ENCODE peak calls at places on chromosome 12, in four cellular contexts. W is ovary, R is dorsolateral prefrontal cortex, N is H7. V is an unnamed sample.
A peak's percentile ranks its signal among the peaks of the same experiment; 100 is the strongest.

GRCh38 chr12:2879853-2880252 is 2.8 kb downstream of the RHNO1 start:
- DNase-seq in R (no peak), N (no peak), W (no peak), V (no peak)

GRCh38 chr12:109711596-109712461 is 1.8 kb upstream of the FAM222A start:
- DNase-seq in W (peak; percentile 51), R (no peak), N (peak; percentile 81), V (no peak)

GRCh38 chr12:51891843-51892242 is 3.9 kb downstream of the ANKRD33 start:
- DNase-seq in W (no peak), R (no peak), N (peak; percentile 50), V (no peak)

GRCh38 chr12:3672113-3672509 is 80.8 kb downstream of the CRACR2A start:
- DNase-seq in W (no peak), R (no peak), N (no peak), V (no peak)

GRCh38 chr12:93113317-93114006 is 184.4 kb upstream of the EEA1 start:
- DNase-seq in W (no peak), N (no peak), R (no peak), V (no peak)

GRCh38 chr12:1630081-1630826 is 1.2 kb downstream of the WNT5B start:
- DNase-seq in N (peak; percentile 79), R (peak; percentile 57), W (peak; percentile 65), V (no peak)

GRCh38 chr12:125314051-125314882 is 249.0 kb downstream of the AACS start:
- DNase-seq in W (no peak), N (peak; percentile 34), R (no peak), V (no peak)

GRCh38 chr12:109961201-109961600 is 35.0 kb downstream of the GIT2 start:
- DNase-seq in R (no peak), N (no peak), W (no peak), V (no peak)

GRCh38 chr12:50050410-50051280 is 6.8 kb upstream of the ASIC1 start:
- DNase-seq in R (no peak), W (peak; percentile 79), N (peak; percentile 91), V (no peak)

GRCh38 chr12:124233041-124233836 is 61.7 kb upstream of the RFLNA start:
- DNase-seq in W (no peak), R (no peak), N (no peak), V (peak; percentile 85)

GRCh38 chr12:91274886-91275285 is 92.3 kb upstream of the DCN start:
- DNase-seq in N (no peak), R (no peak), W (peak; percentile 52), V (no peak)

DNA sequence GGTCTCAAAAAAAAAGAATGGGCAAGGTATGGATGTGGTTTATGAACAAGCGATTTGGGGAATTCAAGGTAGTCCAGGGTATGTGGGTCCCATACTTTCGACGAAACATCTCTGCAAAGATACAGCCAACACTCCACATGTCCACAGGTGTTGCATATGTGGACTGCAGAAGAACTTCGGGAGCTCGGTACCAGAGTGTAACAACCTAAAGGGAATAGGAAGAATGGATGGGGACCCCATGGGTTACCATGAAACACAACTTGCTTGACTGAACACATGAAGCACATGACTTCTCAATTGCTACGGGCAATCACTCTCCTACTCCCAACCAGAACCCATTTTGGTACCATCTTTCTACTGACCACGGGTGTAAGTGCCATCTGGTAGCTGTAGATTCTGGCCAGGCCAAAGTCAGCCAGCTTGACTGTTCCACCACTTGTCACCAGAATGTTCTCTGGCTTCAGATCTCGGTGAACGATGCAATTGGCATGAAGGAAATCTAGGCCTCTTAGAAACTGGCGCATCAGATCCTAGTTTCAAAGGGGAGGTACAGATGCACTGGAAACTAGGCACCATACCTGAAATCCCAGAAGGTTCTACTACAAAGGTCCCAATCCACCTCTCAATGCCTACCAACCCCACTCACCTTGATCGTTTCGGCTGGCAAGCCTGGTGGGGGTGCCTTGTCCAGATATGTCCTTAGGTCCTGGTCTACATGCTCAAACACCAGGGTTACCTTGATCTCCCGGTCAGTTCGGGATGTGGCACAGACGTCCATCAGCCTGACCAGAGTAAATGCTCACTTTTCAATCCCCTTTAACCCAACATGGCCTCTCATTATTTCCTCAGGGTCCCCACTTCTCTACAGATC is 1.3 kb downstream of the CDK4 start:
- DNase-seq in W (no peak), R (no peak), N (no peak), V (no peak)
- H3K4me3 ChIP-seq in W (peak overlapping the region; percentile 82), R (peak overlapping the region; percentile 86), N (peak overlapping the region; percentile 82), V (peak overlapping the region; percentile 86)

GRCh38 chr12:120858306-120859088 is 45.7 kb downstream of the SPPL3 start:
- DNase-seq in R (no peak), W (no peak), N (no peak), V (no peak)
- H3K4me3 ChIP-seq in R (no peak overlapping the region), W (no peak overlapping the region), N (no peak overlapping the region), V (no peak overlapping the region)

DNA sequence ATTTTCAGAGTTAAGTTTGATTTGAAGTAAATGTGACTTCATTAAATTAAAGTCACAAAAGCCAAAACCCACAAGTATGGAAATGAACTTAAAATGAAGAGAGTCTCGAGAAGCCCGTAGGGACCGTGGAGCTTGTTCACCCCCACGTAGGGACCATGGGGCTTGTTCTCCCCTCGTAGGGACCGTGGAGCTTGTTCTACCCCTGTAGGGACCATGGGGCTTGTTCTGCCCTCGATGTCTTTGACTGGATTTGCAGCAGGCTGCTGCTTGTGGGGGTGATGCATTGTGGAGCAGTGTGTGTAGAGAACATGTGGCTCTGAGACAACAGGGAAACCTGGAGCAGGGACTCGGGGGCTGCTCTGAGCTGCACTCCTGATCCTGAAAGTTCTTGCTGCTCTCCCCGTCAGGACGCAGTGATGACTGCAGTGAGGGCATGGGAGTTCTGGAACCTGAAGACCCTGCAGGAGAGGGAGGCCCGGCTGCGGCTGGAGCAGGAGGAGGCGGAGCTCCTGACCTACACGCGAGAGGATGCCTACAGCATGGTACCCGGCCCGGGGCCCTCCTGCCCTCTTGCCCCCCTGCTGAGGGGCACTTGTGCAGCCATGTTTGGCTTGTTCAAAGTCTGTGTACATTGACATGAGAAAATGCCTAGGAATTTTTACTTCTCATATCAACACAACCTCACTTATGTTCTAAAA is 94.2 kb downstream of the EP400 start:
- DNase-seq in W (no peak), R (peak; percentile 7), N (no peak), V (no peak)
- H3K4me3 ChIP-seq in W (no peak overlapping the region), R (no peak overlapping the region), N (no peak overlapping the region), V (no peak overlapping the region)

DNA sequence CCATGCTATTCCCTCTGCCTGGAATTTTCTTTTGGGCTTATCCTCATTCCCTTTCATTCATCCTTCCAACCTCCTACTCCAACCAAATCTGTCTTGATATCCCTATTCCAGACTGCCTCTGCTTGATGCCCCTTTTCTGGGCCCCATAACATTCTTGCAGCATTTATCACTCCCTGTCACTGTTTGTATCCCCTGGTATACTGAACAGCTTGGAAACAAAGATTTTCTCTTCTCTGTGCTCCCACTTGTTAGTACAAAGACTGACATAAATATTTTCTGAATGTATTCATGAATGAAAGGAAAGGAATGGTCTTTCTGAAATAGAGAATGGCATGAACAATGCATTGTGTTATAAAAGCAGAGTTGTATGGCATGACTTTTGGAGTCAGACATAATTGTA is 7.5 kb downstream of the IRAK4 start:
- DNase-seq in W (no peak), N (no peak), R (no peak), V (peak; percentile 44)
- H3K4me3 ChIP-seq in W (no peak overlapping the region), N (no peak overlapping the region), R (no peak overlapping the region), V (no peak overlapping the region)

GRCh38 chr12:121223947-121224285 is 14.0 kb downstream of the P2RX4 start:
- DNase-seq in R (no peak), W (no peak), N (no peak), V (no peak)

GRCh38 chr12:121223283-121223946 is 13.5 kb downstream of the P2RX4 start:
- DNase-seq in N (peak; percentile 58), R (no peak), W (no peak), V (peak; percentile 5)

GRCh38 chr12:121222847-121223246 is 12.9 kb downstream of the P2RX4 start:
- DNase-seq in R (no peak), W (no peak), N (peak; percentile 25), V (no peak)

GRCh38 chr12:121226399-121226798 is 16.5 kb downstream of the P2RX4 start:
- DNase-seq in R (no peak), W (no peak), N (no peak), V (no peak)

DNA sequence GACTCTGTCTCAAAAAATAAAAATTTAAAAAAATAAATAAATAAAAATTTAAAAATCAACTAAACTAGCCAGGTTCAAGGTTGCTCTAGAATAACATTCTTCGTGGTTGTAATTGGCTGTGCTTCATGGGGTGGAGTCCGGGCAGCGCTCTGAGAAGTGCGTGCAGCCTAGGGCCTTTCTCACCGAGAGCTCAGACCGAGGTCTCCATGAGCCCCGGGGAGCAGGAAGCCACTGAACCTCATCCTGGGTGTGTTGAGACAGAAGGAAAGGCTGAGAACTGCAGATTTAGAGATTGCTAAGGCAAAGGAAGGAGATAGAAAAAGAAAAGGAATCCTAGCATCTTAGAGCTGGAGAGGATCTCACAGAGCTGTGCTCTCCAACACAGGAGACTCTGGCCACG is 14.7 kb downstream of the P2RX4 start:
- DNase-seq in W (peak; percentile 65), R (no peak), N (no peak), V (no peak)
- H3K4me3 ChIP-seq in W (no peak overlapping the region), R (no peak overlapping the region), N (no peak overlapping the region), V (no peak overlapping the region)